ENCODE peak calls at places on chromosome X, in four cellular contexts. P is uterus, U is SW480, I is HEK293T. N is an unnamed sample.

GRCh38 chrX:120753413-120754251 is 122.0 kb downstream of the CT47B1 start:
- DNase-seq in I (no peak), P (no peak), U (no peak), N (no peak)

GRCh38 chrX:45320191-45320590 is 119.5 kb upstream of the DIPK2B start:
- DNase-seq in I (no peak), U (no peak), P (no peak), N (no peak)

GRCh38 chrX:72100824-72101351 is 30.8 kb downstream of the RTL5 start:
- DNase-seq in I (no peak), U (peak), P (no peak), N (no peak)

GRCh38 chrX:150897371-150898319 is 823 bp downstream of the CD99L2 start:
- DNase-seq in U (no peak), I (no peak), P (peak), N (no peak)

GRCh38 chrX:13266641-13267420 is 53.0 kb downstream of the ATXN3L start:
- DNase-seq in U (no peak), I (no peak), P (no peak), N (no peak)

GRCh38 chrX:132751043-132751690 is 207.3 kb downstream of the HS6ST2 start:
- DNase-seq in U (no peak), P (no peak), I (no peak), N (no peak)

GRCh38 chrX:40307871-40308270 is 210.1 kb upstream of the BCOR start:
- DNase-seq in P (no peak), U (no peak), I (no peak), N (no peak)

GRCh38 chrX:134764202-134764785 is 106.0 kb upstream of the PLAC1 start:
- DNase-seq in P (no peak), U (peak), I (peak), N (no peak)

GRCh38 chrX:68920541-68920940 is 91.7 kb downstream of the EFNB1 start:
- DNase-seq in U (no peak), I (no peak), P (peak), N (peak)

GRCh38 chrX:154444001-154444754 is at the start of gene FAM50A:
- DNase-seq in U (peak), I (peak), P (peak), N (peak)

GRCh38 chrX:154486396-154487207 is at the start of gene UBL4A:
- DNase-seq in P (peak), I (peak), U (peak), N (no peak)

GRCh38 chrX:134406230-134406794 is 53.7 kb upstream of the HPRT1 start:
- DNase-seq in P (no peak), U (no peak), I (no peak), N (no peak)

GRCh38 chrX:22060451-22060940 is 28.4 kb downstream of the PHEX start:
- DNase-seq in I (no peak), U (no peak), P (no peak), N (no peak)

GRCh38 chrX:51336584-51336983 is 4.0 kb downstream of the NUDT10 start:
- DNase-seq in U (peak), I (peak), P (peak), N (peak)

GRCh38 chrX:12895856-12896255 is 10.6 kb upstream of the TLR8 start:
- DNase-seq in U (no peak), I (no peak), P (no peak), N (no peak)

GRCh38 chrX:106999002-106999975 is 723 bp downstream of the MORC4 start:
- DNase-seq in P (peak), I (peak), U (peak), N (peak)

GRCh38 chrX:48938721-48939416 is 18.5 kb downstream of the OTUD5 start:
- DNase-seq in U (no peak), I (no peak), P (no peak), N (no peak)

GRCh38 chrX:138986235-138986634 is 274.7 kb upstream of the FGF13 start:
- DNase-seq in U (no peak), P (no peak), I (no peak), N (no peak)

GRCh38 chrX:44344194-44344593 is 722 bp upstream of the EFHC2 start:
- DNase-seq in P (no peak), U (no peak), I (no peak), N (peak)

GRCh38 chrX:140123446-140123845 is 158.1 kb upstream of the CXorf66 start:
- DNase-seq in I (peak), U (no peak), P (no peak), N (no peak)

GRCh38 chrX:17552251-17552650 is 177.3 kb downstream of the NHS start:
- DNase-seq in U (no peak), I (no peak), P (no peak), N (no peak)

GRCh38 chrX:71166461-71166860 is 21.8 kb downstream of the NLGN3 start:
- DNase-seq in I (no peak), P (no peak), U (no peak), N (no peak)

GRCh38 chrX:135522878-135523693 is 2.6 kb downstream of the INTS6L start:
- DNase-seq in U (no peak), I (no peak), P (no peak), N (no peak)

GRCh38 chrX:134654398-134655012 is 3.8 kb downstream of the PLAC1 start:
- DNase-seq in I (no peak), U (no peak), P (no peak), N (no peak)

GRCh38 chrX:21996872-21997271 is 35.3 kb upstream of the PHEX start:
- DNase-seq in P (no peak), I (no peak), U (no peak), N (peak)

GRCh38 chrX:41291309-41291708 is 42.7 kb upstream of the DDX3X start:
- DNase-seq in P (no peak), I (no peak), U (no peak), N (no peak)

GRCh38 chrX:13066391-13066790 is 22.0 kb upstream of the FAM9C start:
- DNase-seq in I (no peak), P (no peak), U (peak), N (no peak)